ENCODE peak calls at places on chromosomes 11 and 22, in nine cellular contexts. F is stimulated activated CD8-positive, alpha-beta memory T cell treated with anti-CD3 and anti-CD28 coated beads, Interleukin-15, amount 100 ng/mL, for 4 hours; M is Calu3; A is ACHN; G is LHCN-M2; N is spleen; B is stimulated activated CD4-positive, alpha-beta T cell treated with anti-CD3 and anti-CD28 coated beads, Interleukin-15, amount 100 ng/mL, for 24 hours; X is GM20000; C is activated CD4-positive, alpha-beta T cell treated with anti-CD3 and anti-CD28 coated beads for 24 hours. W is an unnamed sample.

GRCh38 chr11:73225001-73225686 is 7.1 kb downstream of the P2RY2 start:
- DNase-seq in F (no peak), M (no peak), A (no peak), G (no peak), N (peak), B (no peak), X (no peak), C (no peak), W (peak)

GRCh38 chr11:35594680-35595079 is 23.6 kb upstream of the FJX1 start:
- DNase-seq in F (no peak), M (no peak), A (no peak), G (no peak), N (no peak), B (no peak), X (no peak), C (no peak), W (no peak)

GRCh38 chr11:44989831-44990566 is 39.3 kb upstream of the TP53I11 start:
- DNase-seq in F (no peak), M (no peak), A (no peak), G (peak), N (no peak), B (no peak), X (no peak), C (no peak), W (no peak)

GRCh38 chr11:74519719-74520118 is 26.2 kb upstream of the LIPT2 start:
- DNase-seq in F (no peak), M (no peak), A (no peak), G (no peak), N (no peak), B (no peak), X (no peak), C (no peak), W (no peak)

GRCh38 chr22:19497245-19497644 is 17.5 kb downstream of the CDC45 start:
- DNase-seq in F (no peak), M (no peak), A (no peak), G (peak), N (no peak), B (no peak), X (no peak), C (no peak), W (no peak)

GRCh38 chr11:68889948-68890446 is 13.6 kb downstream of the MRPL21 start:
- DNase-seq in F (no peak), M (peak), A (no peak), G (no peak), N (peak), B (no peak), X (no peak), C (no peak), W (peak)

GRCh38 chr22:40511604-40512003 is 124.9 kb downstream of the MRTFA start:
- DNase-seq in F (no peak), M (no peak), A (peak), G (no peak), N (no peak), B (no peak), X (no peak), C (no peak), W (no peak)

GRCh38 chr11:100592619-100593309 is 94.3 kb upstream of the ARHGAP42 start:
- DNase-seq in F (no peak), M (no peak), A (no peak), G (no peak), N (no peak), B (no peak), X (no peak), C (no peak), W (no peak)

GRCh38 chr11:5596611-5597201 is at the start of gene TRIM6:
- DNase-seq in F (no peak), M (peak), A (peak), G (peak), N (peak), B (peak), X (peak), C (no peak), W (peak)

GRCh38 chr11:106461148-106461547 is 383.7 kb downstream of the AASDHPPT start:
- DNase-seq in F (no peak), M (no peak), A (no peak), G (no peak), N (no peak), B (no peak), X (no peak), C (no peak), W (no peak)

GRCh38 chr11:131893103-131893502 is 522.7 kb downstream of the NTM start:
- DNase-seq in F (no peak), M (no peak), A (no peak), G (no peak), N (no peak), B (no peak), X (peak), C (no peak), W (no peak)

GRCh38 chr22:20520093-20520511 is 12.7 kb downstream of the MED15 start:
- DNase-seq in F (peak), M (no peak), A (no peak), G (peak), N (no peak), B (peak), X (no peak), C (no peak), W (peak)

GRCh38 chr11:3635641-3636375 is 6.0 kb downstream of the ART5 start:
- DNase-seq in F (no peak), M (no peak), A (no peak), G (no peak), N (peak), B (no peak), X (no peak), C (no peak), W (no peak)

GRCh38 chr22:46777609-46777970 is 15.1 kb downstream of the TBC1D22A start:
- DNase-seq in F (no peak), M (no peak), A (no peak), G (no peak), N (peak), B (peak), X (no peak), C (peak), W (no peak)

GRCh38 chr11:60987577-60988277 is 16.2 kb downstream of the CD6 start:
- DNase-seq in F (no peak), M (no peak), A (no peak), G (no peak), N (no peak), B (peak), X (no peak), C (no peak), W (no peak)

W was measured in trophoblast cell.